ENCODE peak calls at places on chromosome 17, in nine cellular contexts. Z is AG04449, A is heart left ventricle, L is GM13977, P is AG09309, V is K562, X is IMR-90, N is tibial nerve, G is A549. U is an unnamed sample.

GRCh38 chr17:37067555-37068111 is 118.9 kb downstream of the AATF start:
- DNase-seq in A (no peak), N (no peak), G (peak; percentile 86), P (peak; percentile 20), Z (peak; percentile 23), X (peak; percentile 83), L (no peak), V (peak; percentile 47), U (peak; percentile 85)

GRCh38 chr17:49637050-49637449 is 40.8 kb downstream of the SPOP start:
- DNase-seq in N (no peak), A (no peak), Z (no peak), X (peak; percentile 50), V (no peak), P (no peak), G (no peak), L (no peak), U (no peak)

GRCh38 chr17:37438141-37438540 is 31.5 kb downstream of the TADA2A start:
- DNase-seq in A (no peak), P (no peak), L (no peak), G (peak; percentile 26), N (no peak), Z (no peak), X (no peak), V (no peak), U (no peak)

GRCh38 chr17:7192271-7192937 is 13.2 kb upstream of the ASGR1 start:
- DNase-seq in Z (no peak), P (no peak), N (no peak), L (no peak), G (no peak), V (no peak), X (no peak), A (no peak), U (no peak)

GRCh38 chr17:1040216-1040600 is 43.3 kb downstream of the TIMM22 start:
- DNase-seq in G (no peak), V (no peak), Z (no peak), P (no peak), A (no peak), X (no peak), N (peak; percentile 32), L (no peak), U (peak; percentile 50)

GRCh38 chr17:17345686-17346427 is 42.7 kb downstream of the NT5M start:
- DNase-seq in Z (no peak), L (no peak), G (no peak), V (no peak), P (no peak), A (peak; percentile 46), X (no peak), N (no peak), U (no peak)

GRCh38 chr17:76065754-76066153 is 6.6 kb downstream of the SRP68 start:
- DNase-seq in G (no peak), X (no peak), L (no peak), Z (no peak), A (no peak), N (no peak), P (no peak), V (no peak), U (no peak)

GRCh38 chr17:72361892-72362291 is 241.1 kb downstream of the SOX9 start:
- DNase-seq in V (no peak), Z (no peak), N (no peak), L (no peak), G (no peak), P (no peak), X (peak; percentile 58), A (no peak), U (peak; percentile 61)

GRCh38 chr17:49730078-49730786 is 22.5 kb upstream of the SLC35B1 start:
- DNase-seq in Z (no peak), V (no peak), X (peak; percentile 88), N (peak; percentile 77), P (peak; percentile 67), L (no peak), G (no peak), A (peak; percentile 84), U (peak; percentile 93)

GRCh38 chr17:6894206-6894528 is 62.6 kb upstream of the TEKT1 start:
- DNase-seq in P (no peak), L (peak; percentile 52), V (no peak), G (no peak), A (peak; percentile 48), X (no peak), Z (no peak), N (no peak), U (peak; percentile 30)

GRCh38 chr17:77738666-77739531 is 219.6 kb upstream of the TNRC6C start:
- DNase-seq in P (no peak), Z (no peak), X (no peak), G (no peak), N (peak; percentile 52), L (no peak), A (no peak), V (no peak), U (no peak)

GRCh38 chr17:13643196-13643595 is 41.5 kb upstream of the HS3ST3A1 start:
- DNase-seq in G (no peak), N (no peak), L (no peak), X (no peak), P (no peak), Z (no peak), V (no peak), A (no peak), U (no peak)

GRCh38 chr17:13646969-13647368 is 45.2 kb upstream of the HS3ST3A1 start:
- DNase-seq in L (no peak), A (no peak), P (no peak), X (no peak), G (no peak), Z (no peak), N (no peak), V (no peak), U (no peak)

GRCh38 chr17:13646411-13646810 is 44.7 kb upstream of the HS3ST3A1 start:
- DNase-seq in A (no peak), P (no peak), G (no peak), L (no peak), N (no peak), V (no peak), X (peak; percentile 28), Z (no peak), U (peak; percentile 30)

GRCh38 chr17:13650096-13650675 is 48.5 kb upstream of the HS3ST3A1 start:
- DNase-seq in X (peak; percentile 57), P (no peak), L (no peak), G (no peak), V (no peak), N (no peak), A (no peak), Z (no peak), U (no peak)

GRCh38 chr17:13647551-13647950 is 45.8 kb upstream of the HS3ST3A1 start:
- DNase-seq in A (no peak), X (no peak), N (no peak), G (no peak), Z (no peak), V (no peak), P (no peak), L (no peak), U (peak; percentile 60)
- TF ChIP-seq CTCF in A (peak; percentile 15), X (no peak), N (no peak), G (no peak), Z (no peak), V (no peak), P (no peak), L (no peak), U (peak; percentile 4)

GRCh38 chr17:48560452-48560817 is 15.5 kb upstream of the HOXB2 start:
- DNase-seq in V (no peak), A (no peak), X (no peak), N (no peak), P (no peak), L (no peak), Z (no peak), G (no peak), U (no peak)

GRCh38 chr17:48563385-48563838 is 14.7 kb downstream of the HOXB4 start:
- DNase-seq in L (no peak), Z (no peak), V (no peak), N (no peak), A (no peak), G (no peak), X (peak; percentile 72), P (no peak), U (no peak)

GRCh38 chr17:48562934-48563333 is 15.2 kb downstream of the HOXB4 start:
- DNase-seq in P (no peak), A (no peak), Z (no peak), V (no peak), G (no peak), X (no peak), N (no peak), L (no peak), U (no peak)

GRCh38 chr17:48563867-48564199 is 14.3 kb downstream of the HOXB4 start:
- DNase-seq in G (no peak), P (no peak), V (no peak), Z (no peak), X (no peak), L (no peak), A (no peak), N (no peak), U (no peak)

GRCh38 chr17:48561894-48562810 is 16.0 kb downstream of the HOXB4 start:
- DNase-seq in X (peak; percentile 68), V (no peak), N (no peak), G (no peak), A (no peak), P (no peak), Z (no peak), L (no peak), U (no peak)
- TF ChIP-seq CTCF in X (peak; percentile 46), V (peak; percentile 47), N (no peak), G (no peak), A (no peak), P (peak; percentile 10), Z (peak; percentile 63), L (peak; percentile 18), U (peak; percentile 33)

DNA sequence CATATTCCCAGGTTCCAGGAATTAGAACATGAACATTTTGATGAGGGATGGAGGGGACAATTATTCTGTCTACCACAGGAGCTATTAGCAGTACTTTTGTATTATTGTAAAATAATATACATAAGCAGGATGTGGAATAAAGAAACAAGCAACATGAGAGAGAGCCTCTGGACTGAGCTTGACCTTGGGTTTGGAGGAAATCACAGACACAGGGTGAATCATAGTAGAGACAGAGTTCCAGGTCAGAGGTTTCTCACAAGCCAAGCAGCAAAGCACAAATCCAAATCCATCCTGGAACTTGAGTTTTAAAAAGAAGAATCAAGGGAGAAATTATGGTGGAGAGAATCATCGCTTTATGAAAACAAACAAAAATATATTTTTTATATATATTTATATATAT is 5.1 kb downstream of the KRT31 start:
- DNase-seq in V (no peak), Z (no peak), N (no peak), X (peak; percentile 74), L (no peak), A (no peak), G (no peak), P (no peak), U (peak; percentile 70)
- TF ChIP-seq CTCF in V (no peak), Z (no peak), N (no peak), X (no peak), L (no peak), A (no peak), G (no peak), P (no peak), U (no peak)

DNA sequence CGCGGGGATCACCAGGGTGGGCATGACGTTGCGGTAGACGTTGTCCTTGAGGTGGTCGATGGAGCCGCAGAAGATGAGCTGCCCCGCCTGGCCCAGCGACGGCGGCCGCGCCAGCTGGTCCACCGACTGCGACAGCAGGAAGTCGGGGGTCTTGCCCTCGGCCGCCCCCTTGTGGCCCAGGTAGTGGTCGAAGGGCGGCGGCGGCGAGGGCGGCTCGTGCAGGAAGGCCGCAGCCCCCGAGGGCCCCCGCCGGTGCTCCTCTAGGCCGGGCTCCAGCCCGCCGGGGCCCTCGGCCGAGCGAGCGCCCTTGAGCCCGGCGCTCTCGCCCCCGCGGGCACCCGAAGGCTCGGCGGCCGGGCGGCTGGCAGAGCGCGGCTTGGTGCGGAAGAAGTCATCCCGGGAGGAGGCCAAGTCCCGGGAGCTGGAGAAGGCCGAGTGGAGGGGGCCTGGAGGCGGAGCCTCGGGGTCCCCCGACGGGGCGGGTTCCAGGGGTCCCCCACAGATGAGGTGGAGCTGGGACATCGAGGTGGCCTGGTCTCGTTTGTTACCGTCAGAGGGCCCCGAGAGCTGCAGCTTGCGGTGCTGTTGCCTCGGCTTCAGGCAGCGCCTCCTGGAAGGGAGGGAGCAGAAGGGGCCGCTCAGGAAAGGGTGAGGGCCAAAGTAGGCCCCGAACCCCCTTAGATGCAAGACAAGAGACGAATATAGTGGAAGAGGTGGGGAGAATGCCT is 8.9 kb downstream of the FAM171A2 start:
- DNase-seq in P (no peak), G (no peak), N (no peak), X (no peak), L (peak; percentile 88), A (peak; percentile 80), Z (no peak), V (no peak), U (no peak)
- TF ChIP-seq CTCF in P (no peak), G (peak; percentile 8), N (peak; percentile 17), X (no peak), L (peak; percentile 72), A (peak; percentile 49), Z (peak; percentile 39), V (no peak), U (no peak)

U was measured in fibroblast of mammary gland.